ENCODE peak calls at places on chromosome 1, in four cellular contexts. M is colonic mucosa, J is GM19239, A is pancreas. Z is an unnamed sample.

GRCh38 chr1:94275116-94275515 is 37.7 kb upstream of the ARHGAP29 start:
- DNase-seq in A (no peak), J (no peak), M (no peak), Z (no peak)

GRCh38 chr1:223712184-223712855 is at the start of gene CAPN2:
- DNase-seq in A (peak), M (peak), J (peak), Z (peak)

GRCh38 chr1:211920141-211920572 is 89.6 kb upstream of the LPGAT1 start:
- DNase-seq in A (peak), J (no peak), M (peak), Z (peak)

GRCh38 chr1:204080163-204080903 is 7.4 kb downstream of the SOX13 start:
- DNase-seq in J (no peak), M (peak), A (peak), Z (peak)

GRCh38 chr1:230282157-230282556 is 144.0 kb downstream of the PGBD5 start:
- DNase-seq in M (peak), A (no peak), J (no peak), Z (no peak)

GRCh38 chr1:53274026-53274425 is 35.7 kb upstream of the MAGOH start:
- DNase-seq in M (no peak), A (no peak), J (no peak), Z (no peak)

GRCh38 chr1:17184822-17185484 is 20.0 kb upstream of the PADI1 start:
- DNase-seq in J (no peak), A (no peak), M (no peak), Z (no peak)

GRCh38 chr1:46133181-46133658 is 791 bp upstream of the PIK3R3 start:
- DNase-seq in M (no peak), J (peak), A (no peak), Z (no peak)

GRCh38 chr1:90201467-90202358 is 206.8 kb downstream of the ZNF326 start:
- DNase-seq in J (no peak), A (no peak), M (no peak), Z (peak)

GRCh38 chr1:113391643-113392271 is 1.4 kb downstream of the MAGI3 start:
- DNase-seq in M (peak), J (no peak), A (peak), Z (peak)

GRCh38 chr1:237146247-237146646 is 104.3 kb downstream of the RYR2 start:
- DNase-seq in M (no peak), A (no peak), J (no peak), Z (peak)

GRCh38 chr1:209302777-209303642 is 280.5 kb upstream of the CAMK1G start:
- DNase-seq in M (no peak), J (no peak), A (no peak), Z (no peak)